ENCODE peak calls at places on chromosomes 13 and 19, in seven cellular contexts. S, N, Z, T, I, Q and H are unnamed samples.

GRCh38 chr19:33883869-33884519 is 87.3 kb downstream of the KCTD15 start:
- DNase-seq in N (peak), S (no peak), I (no peak), T (no peak), Z (no peak), Q (no peak), H (peak)

GRCh38 chr13:50693755-50694154 is 149.7 kb downstream of the DLEU7 start:
- DNase-seq in S (no peak), Q (no peak), N (peak), Z (no peak), T (no peak), I (no peak), H (no peak)

GRCh38 chr19:30066781-30067759 is 125.0 kb downstream of the URI1 start:
- DNase-seq in Q (no peak), T (no peak), S (no peak), N (no peak), Z (no peak), I (no peak), H (no peak)

GRCh38 chr19:1324249-1324791 is 38.6 kb downstream of the EFNA2 start:
- DNase-seq in Q (no peak), I (no peak), N (no peak), T (no peak), Z (no peak), S (no peak), H (no peak)

GRCh38 chr19:33638167-33639033 is 16.6 kb downstream of the CHST8 start:
- DNase-seq in S (no peak), Q (no peak), I (no peak), T (no peak), N (no peak), Z (no peak), H (peak)

GRCh38 chr19:41697198-41697855 is 9.3 kb upstream of the CEACAM7 start:
- DNase-seq in Z (no peak), I (no peak), Q (no peak), S (no peak), T (no peak), N (no peak), H (no peak)

GRCh38 chr19:40582467-40582866 is 5.8 kb downstream of the SHKBP1 start:
- DNase-seq in N (no peak), I (no peak), T (no peak), Q (no peak), Z (no peak), S (no peak), H (no peak)

GRCh38 chr13:77554079-77554478 is 18.6 kb downstream of the SCEL start:
- DNase-seq in Z (no peak), N (no peak), S (no peak), I (no peak), T (peak), Q (no peak), H (no peak)

GRCh38 chr13:32212420-32212819 is 102.7 kb downstream of the ZAR1L start:
- DNase-seq in N (no peak), Z (no peak), T (no peak), S (no peak), Q (no peak), I (no peak), H (no peak)

GRCh38 chr19:15536350-15536749 is 28.0 kb downstream of the CYP4F22 start:
- DNase-seq in Q (no peak), S (no peak), N (no peak), Z (no peak), T (peak), I (no peak), H (no peak)

GRCh38 chr13:59522652-59523051 is 641.1 kb downstream of the DIAPH3 start:
- DNase-seq in T (no peak), N (no peak), Z (no peak), S (no peak), I (no peak), Q (no peak), H (no peak)

GRCh38 chr13:98353750-98354149 is 176.7 kb upstream of the RNF113B start:
- DNase-seq in I (no peak), Z (no peak), S (no peak), N (no peak), Q (no peak), T (peak), H (no peak)

GRCh38 chr19:19751846-19752245 is 18.9 kb upstream of the ZNF14 start:
- DNase-seq in N (no peak), Z (no peak), Q (no peak), T (no peak), S (no peak), I (no peak), H (no peak)